ENCODE peak calls at places on chromosomes 2 and 18, in seven cellular contexts. U is cardiac fibroblast, F is brain microvascular endothelial cell, V is neural crest cell, Y is GM06990, A is epithelial cell of proximal tubule, T is colonic mucosa. H is an unnamed sample.

GRCh38 chr18:70422061-70422965 is 133.5 kb downstream of the SOCS6 start:
- DNase-seq in U (peak), F (peak), V (no peak), Y (no peak), A (peak), T (peak), H (peak)

GRCh38 chr18:58105206-58105907 is 61.3 kb downstream of the NEDD4L start:
- DNase-seq in U (no peak), F (no peak), V (no peak), Y (no peak), A (no peak), T (no peak), H (no peak)

GRCh38 chr18:23723121-23723520 is 33.9 kb downstream of the LAMA3 start:
- DNase-seq in U (peak), F (no peak), V (no peak), Y (no peak), A (no peak), T (no peak), H (no peak)

GRCh38 chr2:60551241-60552095 is 2.0 kb downstream of the BCL11A start:
- DNase-seq in U (peak), F (no peak), V (no peak), Y (peak), A (no peak), T (peak), H (peak)

GRCh38 chr2:200405599-200406298 is 99.3 kb downstream of the SPATS2L start:
- DNase-seq in U (peak), F (peak), V (no peak), Y (no peak), A (peak), T (peak), H (peak)

GRCh38 chr18:3380384-3380961 is 69.5 kb upstream of the TGIF1 start:
- DNase-seq in U (peak), F (peak), V (no peak), Y (peak), A (peak), T (no peak), H (no peak)

GRCh38 chr18:12076424-12077140 is 17.1 kb upstream of the ANKRD62 start:
- DNase-seq in U (peak), F (no peak), V (peak), Y (peak), A (no peak), T (no peak), H (peak)

GRCh38 chr18:63198098-63198760 is 121.3 kb downstream of the BCL2 start:
- DNase-seq in U (no peak), F (no peak), V (no peak), Y (no peak), A (no peak), T (no peak), H (no peak)

GRCh38 chr2:84959494-84960156 is 11.3 kb upstream of the KCMF1 start:
- DNase-seq in U (peak), F (no peak), V (no peak), Y (no peak), A (no peak), T (no peak), H (no peak)

GRCh38 chr2:80062298-80062697 is 242.3 kb downstream of the LRRTM1 start:
- DNase-seq in U (no peak), F (no peak), V (no peak), Y (no peak), A (no peak), T (no peak), H (no peak)

GRCh38 chr2:127629637-127630036 is 16.3 kb upstream of the GPR17 start:
- DNase-seq in U (no peak), F (no peak), V (no peak), Y (no peak), A (no peak), T (no peak), H (no peak)

GRCh38 chr2:127628767-127629614 is 17.0 kb upstream of the GPR17 start:
- DNase-seq in U (no peak), F (no peak), V (no peak), Y (no peak), A (no peak), T (no peak), H (no peak)

GRCh38 chr2:127631997-127632581 is 13.9 kb upstream of the GPR17 start:
- DNase-seq in U (no peak), F (no peak), V (no peak), Y (no peak), A (no peak), T (no peak), H (no peak)

GRCh38 chr2:127631184-127631996 is 14.6 kb upstream of the GPR17 start:
- DNase-seq in U (no peak), F (no peak), V (no peak), Y (no peak), A (no peak), T (no peak), H (no peak)

DNA sequence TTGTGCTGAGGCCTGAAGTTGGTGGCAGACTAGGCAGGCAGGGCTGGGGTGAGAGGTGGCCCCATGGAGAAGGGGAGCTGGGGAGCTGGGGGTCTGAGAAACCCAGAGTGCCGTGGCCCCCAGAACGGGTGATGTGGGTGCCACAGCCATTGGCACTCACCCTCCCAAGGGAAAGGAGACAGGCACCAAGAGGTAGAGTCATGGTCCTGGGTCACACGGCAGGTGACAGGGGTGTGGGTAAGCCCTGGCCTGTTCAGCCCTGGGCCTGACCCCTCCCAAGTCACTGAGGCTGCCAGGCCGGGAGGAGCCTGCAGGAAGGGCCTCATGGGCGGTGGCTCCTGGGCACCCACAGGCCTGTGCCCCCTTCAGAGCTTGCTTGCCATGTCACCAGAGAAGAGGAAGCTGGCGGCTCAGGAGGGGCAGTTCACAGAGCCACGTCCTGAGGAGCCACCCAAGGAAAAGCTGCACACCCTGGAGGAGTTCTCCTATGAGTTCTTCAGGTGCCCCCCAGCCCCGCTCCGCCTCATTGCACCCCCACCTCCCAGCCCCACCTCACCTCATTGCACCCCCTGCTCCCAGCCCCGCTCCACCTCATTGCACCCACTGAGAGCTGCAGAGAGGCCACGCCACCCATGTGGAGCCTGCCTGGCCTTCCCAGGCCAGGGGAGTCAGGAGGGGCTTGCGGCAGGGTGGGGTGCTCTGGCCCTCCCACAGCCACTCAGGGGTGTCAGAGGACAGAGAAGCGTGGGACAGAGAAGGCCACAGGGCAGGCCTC is 15.4 kb upstream of the GPR17 start:
- DNase-seq in U (no peak), F (no peak), V (no peak), Y (no peak), A (no peak), T (no peak), H (no peak)
- TF ChIP-seq CTCF in U (no peak), F (no peak), V (no peak), Y (no peak), A (no peak), T (no peak), H (no peak)

GRCh38 chr2:234536218-234536989 is 39.5 kb upstream of the ARL4C start:
- DNase-seq in U (no peak), F (no peak), V (no peak), Y (no peak), A (no peak), T (no peak), H (no peak)
- TF ChIP-seq CTCF in U (no peak), F (no peak), V (no peak), Y (no peak), A (no peak), T (no peak), H (no peak)

GRCh38 chr2:151792589-151792988 is 35.6 kb downstream of the ARL5A start:
- DNase-seq in U (no peak), F (no peak), V (no peak), Y (no peak), A (no peak), T (no peak), H (no peak)
- TF ChIP-seq CTCF in U (no peak), F (peak), V (no peak), Y (peak), A (peak), T (no peak), H (no peak)

DNA sequence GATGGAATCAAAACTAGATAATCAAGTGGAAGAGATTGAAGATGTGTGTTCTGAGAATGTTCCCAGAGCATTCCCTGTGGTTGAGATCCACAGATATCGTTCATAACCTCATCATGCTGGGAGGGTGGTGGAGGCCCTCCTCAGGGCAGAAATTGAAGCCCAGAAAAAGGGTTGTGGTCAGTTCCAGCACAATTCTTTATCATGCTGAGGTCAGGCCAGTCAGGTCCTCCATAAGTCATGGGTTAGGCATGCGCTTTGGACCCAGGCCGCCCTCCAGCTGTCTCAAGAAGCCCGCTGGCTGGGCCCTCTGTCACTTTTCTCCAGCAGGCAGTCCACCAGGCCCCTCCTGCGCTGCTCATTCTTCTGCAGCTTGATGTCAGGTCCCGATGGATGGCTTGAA is 151.1 kb upstream of the NT5C1B start:
- DNase-seq in U (peak), F (peak), V (no peak), Y (no peak), A (no peak), T (no peak), H (no peak)
- TF ChIP-seq CTCF in U (no peak), F (no peak), V (no peak), Y (no peak), A (no peak), T (no peak), H (no peak)

DNA sequence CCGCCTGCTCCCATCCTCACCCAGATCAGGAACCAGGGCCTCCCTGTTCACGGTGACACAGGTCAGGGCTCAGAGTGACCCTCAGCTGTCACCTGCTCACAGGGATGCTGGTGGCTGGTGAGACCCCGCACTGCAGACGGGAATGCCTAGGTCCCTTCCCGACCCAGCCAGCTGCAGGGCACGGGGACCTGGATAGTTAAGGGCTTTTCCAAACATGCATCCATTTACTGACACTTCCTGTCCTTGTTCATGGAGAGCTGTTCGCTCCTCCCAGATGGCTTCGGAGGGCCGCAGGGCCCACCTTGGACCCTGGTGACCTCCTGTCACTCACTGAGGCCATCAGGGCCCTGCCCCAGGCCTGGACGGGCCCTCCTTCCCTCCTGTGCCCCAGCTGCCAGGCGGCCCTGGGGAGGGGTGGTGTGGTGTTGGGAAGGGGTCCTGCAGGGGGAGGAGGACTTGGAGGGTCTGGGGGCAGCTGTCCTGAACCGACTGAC is 31.7 kb downstream of the GPC1 start:
- DNase-seq in U (no peak), F (no peak), V (peak), Y (peak), A (no peak), T (no peak), H (peak)
- TF ChIP-seq CTCF in U (no peak), F (no peak), V (no peak), Y (no peak), A (no peak), T (no peak), H (no peak)

DNA sequence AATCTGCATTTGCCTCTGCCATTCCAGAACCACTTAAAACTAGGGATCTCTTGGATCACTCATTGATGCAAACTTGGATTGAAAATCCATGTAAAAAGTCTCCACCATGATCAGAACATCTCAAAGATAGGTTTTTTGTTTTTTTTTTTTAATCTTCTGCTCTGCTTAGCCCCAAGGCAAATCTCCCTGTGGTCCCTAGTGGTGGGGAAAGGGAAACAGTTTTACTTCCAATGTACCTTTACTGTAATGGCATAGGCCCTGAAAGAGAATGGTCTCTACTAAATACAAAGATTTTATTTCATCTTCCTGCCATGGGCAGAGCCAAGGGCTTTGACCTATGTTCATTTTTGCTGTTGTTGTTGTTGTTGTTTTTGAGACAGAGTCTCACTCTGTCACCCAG is 78.4 kb downstream of the KANSL1L start:
- DNase-seq in U (no peak), F (no peak), V (no peak), Y (no peak), A (no peak), T (no peak), H (no peak)
- TF ChIP-seq CTCF in U (no peak), F (no peak), V (peak), Y (no peak), A (peak), T (no peak), H (no peak)

H was measured in hepatocyte.